ENCODE peak calls at places on chromosome 19, in seven cellular contexts. Q is uterus, M is heart right ventricle, Z is tibial nerve, K is stomach, C is thoracic aorta, O is heart left ventricle. L is an unnamed sample.

GRCh38 chr19:31586282-31586681 is 237.0 kb upstream of the TSHZ3 start:
- DNase-seq in Q (no peak), M (no peak), C (no peak), K (no peak), Z (no peak), O (no peak), L (no peak)

GRCh38 chr19:4844348-4845179 is 13.1 kb upstream of the TICAM1 start:
- DNase-seq in C (no peak), O (peak; percentile 65), M (peak; percentile 49), Z (no peak), K (no peak), Q (peak; percentile 32), L (no peak)

GRCh38 chr19:46878613-46879375 is 18.0 kb downstream of the ARHGAP35 start:
- DNase-seq in C (no peak), O (no peak), Q (no peak), M (no peak), Z (no peak), K (no peak), L (no peak)

GRCh38 chr19:43901395-43902390 is 33.4 kb downstream of the ZNF45 start:
- DNase-seq in O (peak; percentile 91), K (peak; percentile 78), M (peak; percentile 91), Q (peak; percentile 69), Z (peak; percentile 62), C (no peak), L (peak; percentile 76)

GRCh38 chr19:44725251-44725650 is 23.3 kb upstream of the BCL3 start:
- DNase-seq in O (no peak), Z (no peak), K (peak; percentile 83), Q (no peak), M (no peak), C (no peak), L (no peak)

GRCh38 chr19:3603121-3603841 is 3.4 kb downstream of the TBXA2R start:
- DNase-seq in O (no peak), Z (no peak), K (no peak), Q (no peak), C (no peak), M (no peak), L (no peak)

GRCh38 chr19:18776736-18777135 is 14.4 kb downstream of the COMP start:
- DNase-seq in C (no peak), Z (no peak), M (no peak), O (no peak), Q (no peak), K (no peak), L (no peak)

GRCh38 chr19:32624410-32624809 is 43.4 kb downstream of the PDCD5 start:
- DNase-seq in O (no peak), Z (no peak), M (no peak), K (no peak), C (no peak), Q (no peak), L (no peak)

GRCh38 chr19:50252111-50252886 is 48.9 kb downstream of the MYH14 start:
- DNase-seq in C (no peak), Z (no peak), K (no peak), M (no peak), Q (no peak), O (no peak), L (peak; percentile 51)

GRCh38 chr19:49544154-49544553 is 16.4 kb downstream of the RCN3 start:
- DNase-seq in K (no peak), C (no peak), Z (no peak), Q (no peak), M (no peak), O (no peak), L (no peak)

GRCh38 chr19:33866696-33867095 is 70.0 kb downstream of the KCTD15 start:
- DNase-seq in K (no peak), Z (no peak), O (no peak), Q (no peak), M (no peak), C (no peak), L (no peak)

GRCh38 chr19:8204961-8205360 is 4.2 kb upstream of the CERS4 start:
- DNase-seq in C (no peak), K (peak; percentile 87), O (no peak), M (no peak), Q (no peak), Z (no peak), L (no peak)

GRCh38 chr19:55460670-55461258 is 678 bp downstream of the ISOC2 start:
- DNase-seq in K (peak; percentile 78), O (peak; percentile 90), C (peak; percentile 42), Q (peak; percentile 87), Z (peak; percentile 83), M (peak; percentile 90), L (peak; percentile 83)

GRCh38 chr19:20969898-20970297 is 46.8 kb downstream of the ZNF85 start:
- DNase-seq in C (no peak), Q (no peak), Z (no peak), O (no peak), K (no peak), M (no peak), L (no peak)

GRCh38 chr19:18878058-18878797 is 17.7 kb downstream of the CERS1 start:
- DNase-seq in M (no peak), Z (no peak), C (no peak), K (no peak), Q (no peak), O (no peak), L (no peak)

GRCh38 chr19:48513289-48514122 is 1.9 kb upstream of the LMTK3 start:
- DNase-seq in Z (peak; percentile 33), Q (no peak), K (peak; percentile 72), O (peak; percentile 73), M (peak; percentile 66), C (no peak), L (peak; percentile 84)

GRCh38 chr19:38255759-38256052 is 468 bp downstream of the PPP1R14A start:
- DNase-seq in Z (no peak), M (no peak), C (no peak), K (no peak), O (peak; percentile 35), Q (no peak), L (no peak)

GRCh38 chr19:791605-792360 is 5.5 kb upstream of the PTBP1 start:
- DNase-seq in M (no peak), C (no peak), Q (no peak), K (no peak), O (no peak), Z (no peak), L (no peak)

GRCh38 chr19:787551-787950 is 9.7 kb upstream of the PTBP1 start:
- DNase-seq in Z (no peak), O (no peak), M (no peak), C (no peak), Q (no peak), K (no peak), L (no peak)

GRCh38 chr19:789473-790052 is 7.7 kb upstream of the PTBP1 start:
- DNase-seq in O (no peak), M (peak; percentile 67), Q (no peak), Z (no peak), K (no peak), C (no peak), L (no peak)

GRCh38 chr19:790971-791604 is 6.2 kb upstream of the PTBP1 start:
- DNase-seq in Z (no peak), O (no peak), M (no peak), C (no peak), K (no peak), Q (no peak), L (no peak)

DNA sequence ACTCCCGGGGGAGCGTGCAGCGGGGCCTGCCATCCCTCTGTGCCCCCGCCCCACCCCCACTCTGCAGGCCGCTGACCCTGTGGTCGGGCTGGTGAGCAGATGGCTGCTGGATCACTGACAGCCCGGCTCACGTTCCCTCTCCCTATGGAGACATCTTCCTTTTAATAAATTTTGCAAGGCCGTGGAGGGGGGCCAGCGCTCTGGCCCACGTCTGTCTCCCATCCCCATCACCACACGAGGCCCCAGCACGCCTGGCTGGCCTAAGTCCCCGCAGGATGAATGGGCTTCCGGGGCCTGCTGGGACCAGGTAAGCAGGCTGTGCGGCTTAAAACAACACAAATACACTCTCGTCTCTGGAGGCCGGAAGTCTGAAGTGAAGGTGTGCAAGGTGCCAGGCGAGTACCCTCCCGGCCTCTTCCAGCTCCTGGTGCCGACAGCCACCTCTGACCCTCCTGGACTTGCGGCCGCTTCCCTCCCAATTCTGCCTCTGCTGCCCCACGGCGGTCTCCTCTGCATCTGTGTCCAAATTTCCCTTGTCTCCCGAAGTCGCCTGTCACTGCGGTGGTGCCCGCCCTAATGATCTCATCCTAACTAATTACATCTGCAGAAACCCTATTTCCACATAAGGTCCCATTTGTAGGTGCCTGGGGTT is 8.3 kb upstream of the PTBP1 start:
- DNase-seq in C (no peak), Q (no peak), K (no peak), O (no peak), Z (no peak), M (no peak), L (no peak)
- TF ChIP-seq CTCF in C (no peak), Q (no peak), K (no peak), O (no peak), Z (no peak), M (no peak), L (no peak)

GRCh38 chr19:40783711-40784110 is 5.7 kb downstream of the RAB4B start:
- DNase-seq in C (no peak), Q (no peak), Z (no peak), O (no peak), M (no peak), K (no peak), L (no peak)

GRCh38 chr19:40778865-40779284 is 828 bp downstream of the RAB4B start:
- DNase-seq in Q (no peak), C (no peak), M (no peak), Z (no peak), K (no peak), O (no peak), L (no peak)

GRCh38 chr19:40778045-40778864 is at the start of gene RAB4B:
- DNase-seq in Z (peak; percentile 99), Q (peak; percentile 100), O (peak; percentile 100), C (peak; percentile 99), K (peak; percentile 100), M (peak; percentile 100), L (peak; percentile 100)

GRCh38 chr19:40780582-40780981 is 2.5 kb downstream of the RAB4B start:
- DNase-seq in Z (no peak), Q (no peak), O (no peak), C (no peak), K (no peak), M (no peak), L (no peak)

DNA sequence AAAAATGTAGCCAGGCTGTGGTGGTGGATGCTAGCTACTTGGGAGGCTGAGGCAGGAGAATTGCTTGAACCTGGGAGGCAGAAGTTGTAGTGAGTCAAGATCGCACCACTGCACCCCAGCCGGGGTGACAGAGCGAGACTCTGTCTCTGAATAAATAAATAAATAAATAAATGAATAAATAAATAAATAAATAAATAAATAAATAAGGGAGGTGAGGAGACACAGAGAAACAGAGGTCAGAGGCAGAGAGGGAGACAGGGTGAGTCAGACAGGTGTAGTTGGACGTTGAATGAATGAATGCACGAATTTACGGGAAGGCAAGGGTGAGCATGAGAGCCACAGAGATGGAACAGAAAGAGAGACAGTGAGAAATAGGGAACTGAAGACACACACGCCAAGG is 3.1 kb downstream of the RAB4B start:
- DNase-seq in Q (no peak), C (no peak), Z (no peak), K (no peak), M (no peak), O (no peak), L (no peak)
- H3K27ac ChIP-seq in Q (no peak overlapping the region), C (no peak overlapping the region), Z (no peak overlapping the region), K (no peak overlapping the region), M (no peak overlapping the region), O (no peak overlapping the region), L (no peak overlapping the region)

GRCh38 chr19:35612559-35613321 is at the start of gene HAUS5:
- DNase-seq in O (peak; percentile 94), C (peak; percentile 78), K (peak; percentile 99), Z (peak; percentile 96), Q (peak; percentile 93), M (peak; percentile 91), L (peak; percentile 95)
- TF ChIP-seq CTCF in O (no peak), C (no peak), K (peak; percentile 31), Z (no peak), Q (peak; percentile 34), M (no peak), L (no peak)

GRCh38 chr19:17259118-17259780 is 5.3 kb downstream of the USHBP1 start:
- DNase-seq in Z (no peak), K (no peak), Q (no peak), M (no peak), O (no peak), C (no peak), L (no peak)
- H3K27ac ChIP-seq in Z (no peak overlapping the region), K (no peak overlapping the region), Q (no peak overlapping the region), M (no peak overlapping the region), O (no peak overlapping the region), C (no peak overlapping the region), L (no peak overlapping the region)

L was measured in A673.